ENCODE peak calls at places on chromosomes 11 and 22, in four cellular contexts. A, N, G and I are unnamed samples.

GRCh38 chr22:35482311-35482710 is 58.3 kb upstream of the RASD2 start:
- DNase-seq in N (no peak), A (no peak), G (no peak), I (no peak)

GRCh38 chr11:91081440-91082088 is 858.7 kb upstream of the CHORDC1 start:
- DNase-seq in A (peak), N (no peak), G (peak), I (peak)

GRCh38 chr11:106695506-106695905 is 322.8 kb downstream of the GUCY1A2 start:
- DNase-seq in G (peak), N (no peak), A (no peak), I (peak)

GRCh38 chr11:69923641-69924307 is 104.6 kb upstream of the FGF3 start:
- DNase-seq in N (no peak), A (peak), G (no peak), I (no peak)

GRCh38 chr11:75188671-75189070 is 37.8 kb downstream of the SLCO2B1 start:
- DNase-seq in A (no peak), G (no peak), N (no peak), I (no peak)

GRCh38 chr11:70763606-70764005 is 365.3 kb downstream of the CTTN start:
- DNase-seq in G (peak), A (no peak), N (peak), I (peak)

GRCh38 chr11:18720811-18721575 is 5.0 kb downstream of the IGSF22 start:
- DNase-seq in A (peak), N (no peak), G (peak), I (peak)

GRCh38 chr11:44564198-44564597 is 1.3 kb upstream of the CD82 start:
- DNase-seq in G (no peak), A (no peak), N (no peak), I (peak)

GRCh38 chr11:33753304-33753703 is 17.1 kb upstream of the CD59 start:
- DNase-seq in N (no peak), A (peak), G (peak), I (peak)

DNA sequence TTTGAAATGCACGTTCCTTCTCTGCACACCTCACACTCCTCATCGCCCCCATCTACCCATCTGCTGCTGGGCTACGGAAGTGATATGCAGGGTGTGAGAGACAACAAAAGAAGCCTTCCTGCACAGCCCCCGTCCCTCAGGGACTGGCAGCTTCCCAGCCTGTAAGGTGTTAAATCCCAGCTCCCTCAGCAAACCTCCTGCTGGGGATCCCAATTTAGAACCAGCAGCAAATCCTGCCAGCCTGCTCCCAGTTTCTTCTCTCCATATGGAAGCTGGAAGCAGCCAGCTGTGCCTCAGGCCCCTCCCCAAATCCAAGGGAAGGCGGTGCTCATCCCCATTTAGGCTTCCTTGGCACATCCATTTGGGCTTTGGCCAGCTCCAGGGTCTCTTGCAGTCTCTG is 47.5 kb downstream of the PAMR1 start:
- DNase-seq in G (no peak), N (no peak), A (no peak), I (no peak)
- H3K4me3 ChIP-seq in G (no peak), N (no peak), A (no peak), I (no peak)

GRCh38 chr11:73308003-73308962 is at the start of gene ARHGEF17:
- DNase-seq in N (no peak), A (peak), G (peak), I (peak)

GRCh38 chr11:73308963-73309960 is 1.2 kb downstream of the ARHGEF17 start:
- DNase-seq in N (peak), A (peak), G (peak), I (peak)

GRCh38 chr11:73307323-73308002 is 613 bp upstream of the ARHGEF17 start:
- DNase-seq in N (peak), G (peak), A (peak), I (peak)

GRCh38 chr11:73306069-73306468 is 2.0 kb upstream of the ARHGEF17 start:
- DNase-seq in N (no peak), A (no peak), G (no peak), I (no peak)

GRCh38 chr11:73306977-73307322 is 1.1 kb upstream of the ARHGEF17 start:
- DNase-seq in A (no peak), G (no peak), N (no peak), I (no peak)
- H3K4me3 ChIP-seq in A (peak), G (peak), N (peak), I (peak)

GRCh38 chr11:129457321-129457720 is 81.7 kb downstream of the BARX2 start:
- DNase-seq in G (no peak), A (no peak), N (no peak), I (no peak)
- H3K4me3 ChIP-seq in G (no peak), A (no peak), N (no peak), I (no peak)

GRCh38 chr11:57776101-57776511 is 14.5 kb downstream of the CTNND1 start:
- DNase-seq in G (no peak), N (peak), A (no peak), I (no peak)

GRCh38 chr11:57773026-57773598 is 11.5 kb downstream of the CTNND1 start:
- DNase-seq in A (no peak), N (no peak), G (no peak), I (no peak)

GRCh38 chr11:57777969-57778317 is 16.3 kb downstream of the CTNND1 start:
- DNase-seq in G (no peak), N (no peak), A (no peak), I (no peak)

GRCh38 chr11:57776577-57776976 is 15.0 kb downstream of the CTNND1 start:
- DNase-seq in G (no peak), N (no peak), A (no peak), I (no peak)

DNA sequence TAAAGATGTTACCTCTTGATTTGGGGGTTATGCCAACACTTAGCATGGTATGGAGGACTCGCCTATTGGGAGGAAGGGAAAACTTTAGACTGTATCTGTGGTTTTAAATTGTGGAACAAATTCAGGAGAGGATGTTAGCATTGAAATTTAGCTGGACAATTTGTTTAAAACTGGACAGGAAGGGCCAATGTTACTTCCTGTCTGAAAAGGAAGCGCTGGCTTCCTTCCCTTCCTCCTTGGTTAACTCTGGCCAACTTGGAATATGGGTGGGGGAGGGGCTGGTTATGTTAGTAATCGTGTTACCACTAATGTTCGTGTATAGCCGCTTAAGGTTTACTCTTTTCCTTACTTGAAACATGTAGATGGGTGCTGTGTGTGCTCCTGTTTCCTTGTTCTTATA is 13.9 kb downstream of the CTNND1 start:
- DNase-seq in A (no peak), G (no peak), N (no peak), I (peak)
- H3K4me3 ChIP-seq in A (peak), G (peak), N (no peak), I (no peak)

GRCh38 chr11:7252683-7253213 is 1.0 kb downstream of the SYT9 start:
- DNase-seq in G (no peak), N (no peak), A (peak), I (no peak)
- H3K4me3 ChIP-seq in G (no peak), N (no peak), A (peak), I (no peak)

GRCh38 chr11:3171931-3172560 is 6.9 kb upstream of the OSBPL5 start:
- DNase-seq in A (peak), N (no peak), G (no peak), I (no peak)

GRCh38 chr11:3167143-3168119 is 2.3 kb upstream of the OSBPL5 start:
- DNase-seq in A (peak), G (no peak), N (no peak), I (no peak)

GRCh38 chr11:3169235-3169951 is 4.3 kb upstream of the OSBPL5 start:
- DNase-seq in A (peak), G (peak), N (no peak), I (peak)

GRCh38 chr11:3170756-3171670 is 5.9 kb upstream of the OSBPL5 start:
- DNase-seq in G (no peak), N (no peak), A (peak), I (no peak)

DNA sequence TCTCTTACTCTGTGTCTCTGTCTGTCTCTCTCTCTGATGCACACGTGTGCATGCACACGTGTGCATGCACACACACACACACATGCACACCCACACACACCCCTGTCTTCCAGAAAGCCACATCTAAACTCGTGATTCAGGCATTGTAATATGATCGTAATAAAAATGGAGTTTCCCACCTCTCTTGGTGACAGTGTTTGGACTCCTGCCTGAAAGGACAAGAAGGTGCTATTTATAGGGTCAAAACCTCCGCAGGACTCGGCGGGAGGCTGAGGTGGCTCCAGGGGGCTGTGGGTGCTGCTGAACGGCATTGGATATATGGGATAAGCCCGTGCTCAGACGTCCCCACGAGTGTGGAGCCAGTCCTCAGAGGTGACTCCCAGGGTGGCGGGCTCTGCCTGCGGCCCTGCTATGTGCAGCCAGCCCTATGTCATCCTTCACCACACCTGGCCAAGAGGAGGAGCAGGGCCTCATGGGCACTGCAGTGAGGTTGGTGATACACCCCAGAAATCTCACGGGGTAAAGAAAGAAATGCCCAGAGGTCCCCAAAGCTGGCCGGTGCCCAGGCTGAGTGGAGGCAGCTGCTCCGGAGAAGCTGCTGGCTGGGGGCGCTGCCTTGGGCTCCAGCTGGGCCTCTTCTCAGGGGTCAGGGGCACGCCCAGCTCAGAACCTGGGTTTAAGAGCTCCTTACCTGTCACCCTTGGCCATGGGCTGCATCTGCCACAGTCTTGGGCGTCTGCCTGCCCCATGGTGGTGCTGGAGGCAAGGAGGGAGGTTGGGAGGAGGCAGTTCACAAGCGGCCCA is 5.0 kb upstream of the OSBPL5 start:
- DNase-seq in N (no peak), G (no peak), A (peak), I (peak)
- H3K4me3 ChIP-seq in N (no peak), G (peak), A (peak), I (no peak)